ENCODE peak calls at places on chromosome 3, in four cellular contexts. S is stomach, W is AG10803, T is tibial artery. J is an unnamed sample.

GRCh38 chr3:170572665-170573253 is 13.1 kb downstream of the SLC7A14 start:
- DNase-seq in S (no peak), W (peak), T (no peak), J (peak)

GRCh38 chr3:47578691-47579632 is at the start of gene CSPG5:
- DNase-seq in S (no peak), W (no peak), T (no peak), J (no peak)

GRCh38 chr3:133860519-133860918 is 35.2 kb downstream of the RAB6B start:
- DNase-seq in S (no peak), W (no peak), T (no peak), J (no peak)

GRCh38 chr3:172981407-172981983 is 159.5 kb downstream of the SPATA16 start:
- DNase-seq in S (no peak), W (no peak), T (no peak), J (no peak)

GRCh38 chr3:149609595-149609994 is 48.2 kb downstream of the WWTR1 start:
- DNase-seq in S (no peak), W (no peak), T (no peak), J (no peak)

GRCh38 chr3:64687781-64688515 is at the start of gene ADAMTS9:
- DNase-seq in S (peak), W (peak), T (peak), J (peak)

GRCh38 chr3:56291244-56291680 is 177.0 kb downstream of the ERC2 start:
- DNase-seq in S (no peak), W (peak), T (no peak), J (peak)

GRCh38 chr3:42235532-42235931 is 30.5 kb downstream of the CCK start:
- DNase-seq in S (no peak), W (no peak), T (no peak), J (no peak)

GRCh38 chr3:196422976-196423781 is 9.0 kb downstream of the UBXN7 start:
- DNase-seq in S (peak), W (no peak), T (no peak), J (peak)

GRCh38 chr3:42605550-42606173 is 5.2 kb downstream of the NKTR start:
- DNase-seq in S (no peak), W (no peak), T (no peak), J (no peak)

GRCh38 chr3:126487151-126487771 is 11.6 kb upstream of the ZXDC start:
- DNase-seq in S (no peak), W (peak), T (no peak), J (no peak)

GRCh38 chr3:133459400-133459799 is 59.5 kb downstream of the BFSP2 start:
- DNase-seq in S (peak), W (no peak), T (no peak), J (no peak)

GRCh38 chr3:18657858-18658820 is 233.0 kb upstream of the SATB1 start:
- DNase-seq in S (no peak), W (no peak), T (no peak), J (no peak)

GRCh38 chr3:192467230-192468186 is 259.8 kb downstream of the FGF12 start:
- DNase-seq in S (peak), W (peak), T (no peak), J (no peak)

GRCh38 chr3:38039101-38039898 is at the start of gene DLEC1:
- DNase-seq in S (peak), W (peak), T (peak), J (peak)

GRCh38 chr3:50267280-50267913 is 1.6 kb upstream of the SEMA3B start:
- DNase-seq in S (peak), W (no peak), T (peak), J (no peak)

GRCh38 chr3:10007126-10007782 is 19.0 kb upstream of the FANCD2 start:
- DNase-seq in S (no peak), W (no peak), T (no peak), J (no peak)

GRCh38 chr3:67529337-67529736 is 125.1 kb downstream of the SUCLG2 start:
- DNase-seq in S (no peak), W (no peak), T (no peak), J (no peak)

GRCh38 chr3:151382671-151383070 is 1.9 kb downstream of the P2RY12 start:
- DNase-seq in S (no peak), W (no peak), T (no peak), J (no peak)

GRCh38 chr3:127064391-127065137 is 81.6 kb downstream of the PLXNA1 start:
- DNase-seq in S (no peak), W (peak), T (no peak), J (peak)

GRCh38 chr3:152556731-152557254 is 278.1 kb upstream of the P2RY1 start:
- DNase-seq in S (no peak), W (peak), T (peak), J (peak)

GRCh38 chr3:164673738-164674137 is 404.6 kb downstream of the SI start:
- DNase-seq in S (no peak), W (no peak), T (no peak), J (no peak)

GRCh38 chr3:67655364-67656121 is 1.1 kb upstream of the SUCLG2 start:
- DNase-seq in S (peak), W (no peak), T (no peak), J (no peak)